ENCODE peak calls at places on chromosomes 7 and 10, in five cellular contexts. S is NB4, Y is cardiac fibroblast, X is hepatocyte, Q is brain microvascular endothelial cell. V is an unnamed sample.

GRCh38 chr10:36771725-36772124 is 353.7 kb upstream of the ANKRD30A start:
- DNase-seq in S (no peak), Y (no peak), X (no peak), Q (no peak), V (no peak)

GRCh38 chr10:52571516-52572182 is 200.9 kb downstream of the MBL2 start:
- DNase-seq in S (no peak), Y (no peak), X (no peak), Q (no peak), V (no peak)

GRCh38 chr7:5704534-5704922 is 76.9 kb downstream of the RNF216 start:
- DNase-seq in S (peak), Y (peak), X (peak), Q (peak), V (peak)

GRCh38 chr10:67520924-67521520 is 175.0 kb downstream of the CTNNA3 start:
- DNase-seq in S (peak), Y (peak), X (peak), Q (peak), V (peak)

GRCh38 chr10:66860376-66860945 is 65.4 kb upstream of the LRRTM3 start:
- DNase-seq in S (no peak), Y (no peak), X (no peak), Q (no peak), V (no peak)

GRCh38 chr10:42932735-42933453 is 144.0 kb upstream of the RET start:
- DNase-seq in S (no peak), Y (no peak), X (peak), Q (no peak), V (no peak)

GRCh38 chr7:126605553-126605952 is 647.2 kb downstream of the GRM8 start:
- DNase-seq in S (no peak), Y (no peak), X (no peak), Q (no peak), V (no peak)

GRCh38 chr7:7304705-7305475 is 122.5 kb downstream of the C1GALT1 start:
- DNase-seq in S (no peak), Y (no peak), X (peak), Q (no peak), V (peak)

GRCh38 chr10:16565604-16566003 is 43.9 kb upstream of the C1QL3 start:
- DNase-seq in S (no peak), Y (peak), X (no peak), Q (no peak), V (no peak)

GRCh38 chr7:121158665-121159064 is 170.1 kb upstream of the WNT16 start:
- DNase-seq in S (no peak), Y (no peak), X (no peak), Q (no peak), V (no peak)

GRCh38 chr10:50396491-50397311 is 145.4 kb upstream of the ASAH2 start:
- DNase-seq in S (no peak), Y (peak), X (no peak), Q (peak), V (no peak)

GRCh38 chr10:97074256-97075145 is 111.3 kb downstream of the SLIT1 start:
- DNase-seq in S (no peak), Y (no peak), X (no peak), Q (no peak), V (no peak)

GRCh38 chr7:84533209-84533608 is 338.6 kb upstream of the SEMA3A start:
- DNase-seq in S (no peak), Y (no peak), X (no peak), Q (no peak), V (no peak)

GRCh38 chr7:51267169-51267568 is 49.4 kb downstream of the COBL start:
- DNase-seq in S (no peak), Y (no peak), X (no peak), Q (no peak), V (no peak)

GRCh38 chr7:137546671-137547070 is 203.1 kb upstream of the PTN start:
- DNase-seq in S (no peak), Y (peak), X (no peak), Q (peak), V (no peak)

GRCh38 chr10:94358480-94358879 is 4.3 kb downstream of the NOC3L start:
- DNase-seq in S (no peak), Y (peak), X (no peak), Q (peak), V (peak)

GRCh38 chr10:63553031-63553430 is 31.8 kb downstream of the REEP3 start:
- DNase-seq in S (no peak), Y (peak), X (no peak), Q (peak), V (no peak)

GRCh38 chr10:63555330-63555729 is 34.1 kb downstream of the REEP3 start:
- DNase-seq in S (no peak), Y (no peak), X (no peak), Q (no peak), V (no peak)

GRCh38 chr10:63553473-63553872 is 32.3 kb downstream of the REEP3 start:
- DNase-seq in S (no peak), Y (peak), X (no peak), Q (peak), V (no peak)

GRCh38 chr10:63558132-63558784 is 37.1 kb downstream of the REEP3 start:
- DNase-seq in S (no peak), Y (no peak), X (no peak), Q (no peak), V (no peak)

DNA sequence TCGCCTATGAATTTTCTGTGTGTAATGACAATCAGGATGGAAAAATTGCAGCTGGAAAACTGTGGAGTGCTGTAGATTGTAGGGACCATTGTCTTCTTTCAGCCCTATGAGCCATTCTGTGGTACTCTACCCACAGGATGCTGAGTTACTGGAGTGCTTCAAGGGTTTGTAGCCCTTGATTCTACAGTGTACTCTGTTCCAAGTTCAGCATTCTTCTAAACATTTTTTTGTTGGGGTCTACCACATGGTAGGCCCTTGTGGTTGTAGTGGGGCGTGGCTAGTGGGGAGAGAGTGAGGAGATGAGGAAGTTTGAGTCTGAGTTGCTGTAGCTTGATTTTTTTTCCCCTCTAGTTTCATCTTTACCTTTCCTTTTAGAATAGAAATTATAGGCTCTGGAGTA is 33.5 kb downstream of the REEP3 start:
- DNase-seq in S (peak), Y (peak), X (no peak), Q (peak), V (no peak)
- H3K4me3 ChIP-seq in S (no peak), Y (no peak), X (no peak), Q (no peak), V (no peak)

DNA sequence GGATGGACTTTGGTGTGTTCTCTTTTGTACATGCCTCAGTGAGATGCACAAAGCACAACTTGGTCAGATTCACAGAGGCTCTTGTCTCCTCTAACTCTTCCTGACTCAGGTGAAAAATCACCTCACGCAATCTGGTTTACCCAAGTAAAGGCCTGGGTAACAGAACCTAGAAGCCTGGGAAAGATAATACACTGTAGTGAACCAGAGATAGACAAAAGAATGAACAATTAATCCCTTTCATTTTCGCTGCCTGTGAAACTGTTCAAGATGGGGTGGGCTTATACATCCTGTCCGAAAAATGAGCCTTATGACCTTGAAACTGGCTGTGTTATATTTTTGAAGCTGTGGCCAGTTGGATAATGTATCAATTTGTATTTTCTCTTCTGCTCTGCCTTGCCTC is 678.9 kb upstream of the TEX47 start:
- DNase-seq in S (no peak), Y (no peak), X (no peak), Q (no peak), V (no peak)
- H3K4me3 ChIP-seq in S (no peak), Y (no peak), X (no peak), Q (no peak), V (no peak)

DNA sequence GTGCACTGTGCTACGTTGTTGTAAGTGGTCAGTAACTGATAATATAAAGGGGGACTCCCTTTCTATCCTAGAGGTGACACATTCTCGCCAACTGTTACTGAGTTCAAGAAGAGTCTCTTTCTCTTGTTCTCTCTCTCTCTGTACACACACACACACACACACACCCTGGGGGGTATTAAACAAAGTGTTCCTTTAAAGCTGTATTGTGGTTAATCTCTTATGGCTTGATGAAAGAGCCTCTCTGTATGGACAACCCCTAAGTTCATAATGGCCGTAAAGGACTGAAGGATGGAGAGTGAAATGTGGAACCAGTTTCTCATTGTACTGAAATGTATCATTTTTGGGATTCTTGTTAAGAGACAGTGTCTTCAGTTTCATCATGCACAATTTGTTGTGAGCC is 145.2 kb upstream of the BMPER start:
- DNase-seq in S (no peak), Y (no peak), X (no peak), Q (no peak), V (no peak)
- H3K4me3 ChIP-seq in S (no peak), Y (no peak), X (no peak), Q (no peak), V (no peak)

GRCh38 chr7:24337180-24337579 is 53.2 kb downstream of the NPY start:
- DNase-seq in S (no peak), Y (no peak), X (no peak), Q (no peak), V (no peak)

GRCh38 chr7:24339575-24339974 is 55.6 kb downstream of the NPY start:
- DNase-seq in S (no peak), Y (no peak), X (no peak), Q (no peak), V (no peak)

GRCh38 chr7:24334627-24335026 is 50.6 kb downstream of the NPY start:
- DNase-seq in S (no peak), Y (no peak), X (no peak), Q (no peak), V (no peak)

GRCh38 chr7:24334012-24334411 is 50.0 kb downstream of the NPY start:
- DNase-seq in S (no peak), Y (no peak), X (no peak), Q (no peak), V (no peak)

GRCh38 chr7:24336461-24336860 is 52.5 kb downstream of the NPY start:
- DNase-seq in S (no peak), Y (no peak), X (peak), Q (no peak), V (peak)
- H3K4me3 ChIP-seq in S (no peak), Y (no peak), X (no peak), Q (no peak), V (no peak)

DNA sequence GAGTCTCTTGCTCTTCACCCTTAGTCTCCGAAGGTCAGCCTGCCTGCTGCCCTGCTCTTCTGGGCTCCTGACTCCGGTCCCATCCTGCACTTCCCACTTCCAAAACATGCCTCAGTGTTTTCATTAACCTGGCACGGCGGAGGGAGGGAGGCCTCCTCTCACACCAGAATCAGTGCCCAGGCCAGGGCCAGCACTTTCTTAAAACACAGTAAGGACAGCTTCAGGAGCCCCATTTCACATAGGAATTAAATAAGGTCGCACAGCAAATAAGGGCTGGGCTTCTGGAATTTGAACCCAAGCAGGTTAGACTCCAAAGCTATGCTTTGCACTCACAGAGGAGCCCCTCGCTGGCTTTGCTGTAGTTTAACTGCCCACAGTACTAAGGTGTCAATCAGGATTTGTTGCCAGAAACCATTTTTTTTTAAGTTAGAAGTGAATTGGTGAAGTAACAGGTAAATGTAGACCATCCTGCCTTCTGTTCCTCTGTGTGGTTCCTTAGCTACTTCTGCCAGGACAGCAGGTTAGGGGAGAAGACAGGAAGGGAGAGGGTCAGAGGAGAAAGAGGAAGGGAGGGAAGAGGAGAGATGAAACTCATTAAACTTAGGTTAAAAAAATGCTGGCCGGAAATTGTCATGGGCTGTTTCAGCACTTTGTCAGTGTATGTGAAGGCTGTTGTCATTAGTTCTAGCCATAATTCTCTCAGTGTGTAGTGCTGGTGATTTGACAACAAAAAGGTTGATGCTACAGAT is 1.1 kb downstream of the RASSF4 start:
- DNase-seq in S (peak), Y (no peak), X (no peak), Q (no peak), V (no peak)
- H3K4me3 ChIP-seq in S (peak), Y (peak), X (no peak), Q (no peak), V (peak)

DNA sequence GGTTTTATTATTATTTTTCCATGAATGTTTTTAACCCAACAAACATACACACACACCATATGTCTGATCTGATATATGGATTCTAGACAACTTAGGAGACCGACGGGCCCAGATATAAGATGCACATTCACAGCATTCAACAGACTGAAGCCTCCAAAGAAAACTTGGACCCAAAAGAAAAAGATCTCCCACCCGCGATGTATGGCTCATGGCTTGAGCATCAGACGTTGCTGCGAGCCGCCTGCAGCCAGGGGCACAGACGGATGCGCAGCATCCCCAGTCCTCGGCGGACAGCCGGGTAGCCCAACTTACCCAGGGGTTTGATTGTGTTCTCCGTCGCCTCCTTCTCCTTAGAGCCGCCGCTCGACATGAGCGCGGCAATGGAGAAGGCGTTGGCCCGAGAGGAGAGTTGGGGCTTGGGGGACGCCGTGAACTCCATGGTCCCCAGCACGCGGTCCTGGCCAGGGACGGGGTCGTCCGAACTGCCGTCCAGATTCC is 669 bp downstream of the TBX20 start:
- DNase-seq in S (no peak), Y (no peak), X (no peak), Q (no peak), V (no peak)
- H3K4me3 ChIP-seq in S (peak), Y (peak), X (peak), Q (peak), V (peak)

DNA sequence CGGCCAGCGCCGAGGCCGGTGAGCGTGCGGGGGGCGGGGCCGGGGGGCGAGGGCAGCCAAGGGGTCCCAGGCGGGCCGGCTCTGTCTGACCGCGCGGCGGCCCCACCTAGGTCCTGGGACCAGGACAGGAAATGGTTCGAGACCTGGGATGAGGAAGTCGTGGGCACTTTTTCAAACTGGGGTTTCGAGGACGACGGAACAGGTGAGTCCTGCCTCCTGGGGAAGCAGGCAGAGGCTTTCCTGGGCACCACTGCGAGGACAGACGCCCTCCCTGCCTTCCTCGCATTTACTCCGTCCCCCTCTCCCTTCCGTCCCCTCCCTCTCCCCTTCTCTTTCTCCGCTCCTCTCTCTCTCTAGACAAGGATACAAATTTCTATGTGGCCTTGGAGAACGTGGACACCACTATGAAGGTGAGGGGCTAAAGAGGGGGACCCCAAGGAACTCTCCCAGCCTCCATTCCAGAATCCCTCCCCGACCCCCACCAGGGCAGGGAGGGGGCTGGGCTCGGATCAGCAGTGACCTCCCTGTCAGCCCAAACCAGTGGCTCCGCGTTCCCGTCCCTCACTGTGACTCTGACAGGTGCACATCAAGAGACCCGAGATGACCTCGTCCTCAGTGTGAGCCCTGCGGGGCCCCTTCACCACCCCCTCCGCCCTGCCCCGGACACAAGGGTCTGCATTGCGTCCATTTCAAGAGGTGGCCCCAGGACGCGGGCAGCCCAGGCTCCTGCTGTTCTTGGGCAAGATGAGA is 2.6 kb upstream of the MUC12 start:
- DNase-seq in S (no peak), Y (no peak), X (no peak), Q (no peak), V (peak)
- H3K4me3 ChIP-seq in S (no peak), Y (peak), X (peak), Q (no peak), V (peak)

DNA sequence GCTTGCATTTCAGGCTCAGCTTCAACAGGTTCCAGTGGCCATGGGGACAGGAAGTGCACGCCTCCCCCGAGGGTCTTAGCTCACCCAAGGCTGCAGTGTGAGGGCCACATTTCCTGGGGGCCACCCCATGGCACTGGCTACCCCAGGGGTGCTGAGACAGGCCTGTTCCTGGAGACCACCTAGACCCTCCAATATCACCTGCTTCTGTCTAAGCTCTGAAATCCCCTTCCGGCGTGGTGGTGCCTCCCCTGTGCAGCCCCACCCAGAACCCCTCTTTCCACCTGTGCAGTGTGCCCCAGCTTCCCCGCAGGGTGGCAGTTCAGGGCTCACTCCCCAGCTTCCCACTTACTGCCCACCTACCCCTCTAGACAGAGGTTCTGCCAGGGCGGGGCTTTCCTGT is 83.1 kb downstream of the ADARB2 start:
- DNase-seq in S (no peak), Y (no peak), X (no peak), Q (no peak), V (no peak)
- H3K4me3 ChIP-seq in S (no peak), Y (no peak), X (no peak), Q (no peak), V (no peak)

GRCh38 chr7:158894825-158895224 is 38.5 kb downstream of the DYNC2I1 start:
- DNase-seq in S (no peak), Y (no peak), X (no peak), Q (no peak), V (no peak)

GRCh38 chr7:158887594-158887993 is 31.2 kb downstream of the DYNC2I1 start:
- DNase-seq in S (no peak), Y (no peak), X (no peak), Q (no peak), V (no peak)

GRCh38 chr7:158891922-158892321 is 35.6 kb downstream of the DYNC2I1 start:
- DNase-seq in S (no peak), Y (no peak), X (no peak), Q (no peak), V (no peak)
- H3K4me3 ChIP-seq in S (no peak), Y (no peak), X (no peak), Q (no peak), V (no peak)

V was measured in Caco-2.